ENCODE peak calls at places on chromosome 22, in ten cellular contexts. U is pancreas, B is BJ, V is GM12865, L is astrocyte of the spinal cord, N is uterus, R is heart left ventricle, O is right lobe of liver, K is SK-N-SH, J is lower leg skin. X is an unnamed sample.

GRCh38 chr22:25650834-25651233 is 86.4 kb downstream of the GRK3 start:
- DNase-seq in B (no peak), V (peak), N (no peak), K (no peak), R (no peak), L (no peak), U (no peak), J (no peak), O (no peak), X (no peak)

GRCh38 chr22:38311331-38311635 is 6.0 kb downstream of the CSNK1E start:
- DNase-seq in K (no peak), J (no peak), R (no peak), B (no peak), U (no peak), V (peak), O (no peak), N (no peak), L (no peak), X (no peak)

GRCh38 chr22:44455963-44456358 is 42.1 kb downstream of the RTL6 start:
- DNase-seq in J (no peak), U (no peak), R (no peak), L (no peak), N (no peak), K (no peak), B (no peak), O (no peak), V (no peak), X (no peak)

GRCh38 chr22:47192106-47192650 is 429.7 kb downstream of the TBC1D22A start:
- DNase-seq in J (no peak), V (no peak), B (no peak), N (no peak), L (no peak), U (no peak), O (no peak), R (no peak), K (no peak), X (peak)

GRCh38 chr22:29815580-29815979 is 22.5 kb downstream of the ASCC2 start:
- DNase-seq in J (no peak), N (no peak), V (no peak), K (no peak), L (no peak), R (no peak), B (no peak), U (no peak), O (no peak), X (no peak)

GRCh38 chr22:44723801-44724200 is 21.8 kb downstream of the PRR5 start:
- DNase-seq in N (no peak), U (no peak), R (no peak), J (no peak), K (peak), B (no peak), O (no peak), V (peak), L (no peak), X (no peak)

GRCh38 chr22:50304528-50305392 is 2.7 kb downstream of the PLXNB2 start:
- DNase-seq in R (no peak), U (peak), J (no peak), B (no peak), V (no peak), K (no peak), L (peak), O (no peak), N (no peak), X (no peak)

GRCh38 chr22:26558246-26558895 is 31.6 kb downstream of the TPST2 start:
- DNase-seq in O (peak), L (peak), J (no peak), K (no peak), V (no peak), R (no peak), U (no peak), B (no peak), N (no peak), X (no peak)

GRCh38 chr22:44309137-44309536 is 3.6 kb downstream of the SHISAL1 start:
- DNase-seq in N (peak), L (peak), V (peak), U (peak), B (peak), O (no peak), K (no peak), J (peak), R (peak), X (no peak)

GRCh38 chr22:46272762-46273431 is 5.1 kb downstream of the TTC38 start:
- DNase-seq in V (no peak), R (no peak), L (no peak), U (no peak), J (no peak), B (no peak), O (no peak), N (no peak), K (no peak), X (no peak)

GRCh38 chr22:48432721-48433518 is 1394.8 kb downstream of the BRD1 start:
- DNase-seq in N (no peak), J (no peak), O (peak), U (no peak), R (no peak), B (no peak), L (no peak), K (no peak), V (no peak), X (peak)

GRCh38 chr22:29260031-29260560 is 7.7 kb downstream of the RHBDD3 start:
- DNase-seq in J (no peak), L (no peak), O (peak), V (no peak), K (peak), N (no peak), R (no peak), B (no peak), U (no peak), X (no peak)

GRCh38 chr22:37464181-37464580 is 22.0 kb downstream of the MFNG start:
- DNase-seq in U (no peak), L (no peak), K (peak), B (no peak), R (no peak), V (peak), J (no peak), N (no peak), O (no peak), X (no peak)

GRCh38 chr22:31537019-31537535 is 40.7 kb downstream of the SFI1 start:
- DNase-seq in B (no peak), K (no peak), J (no peak), L (no peak), U (no peak), N (no peak), R (no peak), V (peak), O (no peak), X (no peak)

GRCh38 chr22:49289822-49290221 is 537.9 kb downstream of the BRD1 start:
- DNase-seq in O (no peak), R (no peak), U (no peak), J (no peak), N (no peak), B (no peak), V (no peak), K (no peak), L (no peak), X (no peak)

GRCh38 chr22:45442120-45442519 is 28.6 kb downstream of the RIBC2 start:
- DNase-seq in N (no peak), V (no peak), U (no peak), O (no peak), L (no peak), R (no peak), B (no peak), J (no peak), K (no peak), X (no peak)

GRCh38 chr22:45968751-45969413 is 8.1 kb downstream of the WNT7B start:
- DNase-seq in L (peak), K (peak), O (no peak), N (no peak), V (no peak), U (no peak), R (no peak), B (no peak), J (no peak), X (peak)

GRCh38 chr22:20571531-20572007 is 64.2 kb downstream of the MED15 start:
- DNase-seq in B (no peak), L (no peak), K (peak), U (peak), J (no peak), R (no peak), N (peak), O (peak), V (peak), X (peak)

GRCh38 chr22:45425531-45426265 is 12.2 kb downstream of the RIBC2 start:
- DNase-seq in V (no peak), R (no peak), O (peak), L (no peak), N (no peak), K (no peak), B (no peak), J (no peak), U (no peak), X (no peak)

GRCh38 chr22:46738961-46739870 is 1.2 kb upstream of the CERK start:
- DNase-seq in L (peak), J (peak), V (peak), N (no peak), O (no peak), R (peak), K (no peak), U (no peak), B (no peak), X (peak)

GRCh38 chr22:37753746-37754145 is 54.0 kb upstream of the GCAT start:
- DNase-seq in K (no peak), V (no peak), N (no peak), B (no peak), L (no peak), J (no peak), R (peak), O (no peak), U (no peak), X (no peak)

GRCh38 chr22:47290706-47291430 is 528.4 kb downstream of the TBC1D22A start:
- DNase-seq in N (peak), L (no peak), R (no peak), J (no peak), O (no peak), U (peak), V (no peak), B (no peak), K (no peak), X (peak)

GRCh38 chr22:43884600-43885318 is 7.1 kb downstream of the PNPLA5 start:
- DNase-seq in J (no peak), N (no peak), B (no peak), R (peak), V (peak), K (peak), O (no peak), L (peak), U (no peak), X (peak)

GRCh38 chr22:44392446-44392921 is 79.7 kb upstream of the SHISAL1 start:
- DNase-seq in V (no peak), B (no peak), R (no peak), N (peak), O (peak), J (no peak), U (peak), L (no peak), K (no peak), X (peak)

GRCh38 chr22:30754521-30754920 is 59.8 kb downstream of the OSBP2 start:
- DNase-seq in O (peak), L (no peak), U (peak), R (no peak), V (no peak), J (no peak), K (no peak), B (no peak), N (no peak), X (no peak)

GRCh38 chr22:41799486-41800347 is 762 bp upstream of the CCDC134 start:
- DNase-seq in L (peak), V (no peak), R (peak), B (no peak), U (peak), K (peak), J (peak), N (peak), O (peak), X (peak)

GRCh38 chr22:30856699-30857098 is 111.9 kb downstream of the MORC2 start:
- DNase-seq in L (no peak), O (no peak), R (no peak), J (no peak), N (no peak), U (no peak), V (no peak), B (no peak), K (no peak), X (peak)

GRCh38 chr22:46078241-46079092 is 71.9 kb upstream of the PPARA start:
- DNase-seq in N (peak), L (no peak), J (peak), K (peak), U (peak), R (peak), B (no peak), V (no peak), O (peak), X (peak)

GRCh38 chr22:20238567-20239062 is 29.5 kb downstream of the RTN4R start:
- DNase-seq in R (peak), O (peak), J (no peak), B (no peak), L (no peak), V (peak), U (no peak), K (peak), N (peak), X (peak)

GRCh38 chr22:46849951-46850350 is 87.5 kb downstream of the TBC1D22A start:
- DNase-seq in V (no peak), L (no peak), B (no peak), O (no peak), U (no peak), R (no peak), J (no peak), K (no peak), N (no peak), X (no peak)

GRCh38 chr22:40276877-40277823 is 69.2 kb upstream of the ADSL start:
- DNase-seq in U (no peak), B (no peak), O (no peak), L (peak), N (no peak), K (no peak), J (peak), R (peak), V (no peak), X (no peak)
- H3K4me3 ChIP-seq in U (peak), B (no peak), O (peak), L (peak), N (peak), K (peak), J (no peak), R (peak), V (peak), X (no peak)

GRCh38 chr22:39458443-39459083 is 1.8 kb downstream of the MGAT3 start:
- DNase-seq in L (no peak), N (no peak), O (no peak), U (no peak), V (no peak), K (no peak), J (no peak), R (no peak), B (no peak), X (no peak)
- H3K4me3 ChIP-seq in L (no peak), N (peak), O (no peak), U (no peak), V (peak), K (peak), J (no peak), R (peak), B (no peak), X (peak)

GRCh38 chr22:28180804-28181203 is 261.7 kb upstream of the PITPNB start:
- DNase-seq in O (no peak), R (no peak), U (no peak), V (no peak), N (no peak), B (no peak), J (no peak), L (no peak), K (no peak), X (no peak)

GRCh38 chr22:28179392-28179791 is 260.3 kb upstream of the PITPNB start:
- DNase-seq in V (no peak), L (no peak), B (no peak), U (no peak), R (no peak), N (no peak), O (no peak), K (no peak), J (no peak), X (no peak)

GRCh38 chr22:28183078-28183870 is 264.2 kb upstream of the PITPNB start:
- DNase-seq in B (no peak), K (no peak), V (no peak), O (no peak), N (no peak), J (no peak), R (no peak), U (no peak), L (no peak), X (no peak)

GRCh38 chr22:28185130-28185529 is 266.1 kb upstream of the PITPNB start:
- DNase-seq in U (no peak), L (no peak), B (no peak), O (no peak), V (no peak), J (no peak), R (no peak), K (no peak), N (no peak), X (no peak)

GRCh38 chr22:28181332-28181731 is 262.3 kb upstream of the PITPNB start:
- DNase-seq in R (no peak), B (no peak), U (no peak), J (no peak), K (no peak), L (no peak), N (no peak), V (no peak), O (no peak), X (no peak)
- H3K4me3 ChIP-seq in R (no peak), B (no peak), U (no peak), J (no peak), K (no peak), L (no peak), N (no peak), V (no peak), O (no peak), X (no peak)

GRCh38 chr22:23219787-23220484 is 39.6 kb downstream of the BCR start:
- DNase-seq in R (peak), J (no peak), O (no peak), N (no peak), K (no peak), L (peak), U (peak), B (no peak), V (peak), X (no peak)
- H3K4me3 ChIP-seq in R (no peak), J (no peak), O (no peak), N (no peak), K (no peak), L (no peak), U (no peak), B (no peak), V (no peak), X (no peak)

DNA sequence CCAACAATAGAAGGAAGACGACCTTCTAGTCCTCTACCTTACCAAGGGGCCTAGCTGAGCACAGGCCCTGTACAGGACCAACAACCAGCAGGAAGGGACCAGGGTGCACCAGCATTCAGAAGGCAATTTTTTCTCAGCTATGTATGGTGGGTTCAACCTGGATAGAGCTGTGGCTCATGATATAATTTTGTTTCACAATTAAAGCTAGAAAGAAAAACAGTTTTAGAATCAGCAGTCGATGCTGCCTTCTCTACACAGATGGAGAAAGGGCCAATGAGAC is 3.7 kb downstream of the DGCR2 start:
- DNase-seq in V (no peak), L (no peak), J (no peak), U (no peak), R (no peak), B (no peak), O (no peak), N (no peak), K (no peak), X (no peak)
- H3K4me3 ChIP-seq in V (no peak), L (no peak), J (no peak), U (no peak), R (no peak), B (no peak), O (no peak), N (no peak), K (no peak), X (no peak)

DNA sequence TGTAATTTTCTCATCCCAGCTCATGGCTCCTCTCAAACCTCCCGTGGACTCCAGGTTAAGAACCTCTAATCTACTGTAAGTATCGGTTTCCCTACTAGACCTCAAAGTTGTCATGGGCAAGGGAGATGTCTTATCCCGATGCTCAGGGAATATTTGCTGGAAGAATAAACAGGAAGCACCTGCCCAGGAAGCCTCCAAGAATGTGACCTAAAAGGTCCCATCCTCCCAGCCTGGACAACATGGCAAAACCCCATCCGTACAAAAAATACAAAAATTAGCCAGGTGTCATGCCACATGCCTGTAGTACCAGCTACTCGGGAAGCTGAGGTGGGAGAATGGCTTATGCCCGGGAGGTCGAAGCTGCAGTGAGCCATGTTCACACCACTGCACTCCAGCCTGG is 62.4 kb downstream of the APOL1 start:
- DNase-seq in O (no peak), U (no peak), V (no peak), L (no peak), R (no peak), N (no peak), J (no peak), B (no peak), K (no peak), X (no peak)
- H3K4me3 ChIP-seq in O (no peak), U (no peak), V (no peak), L (no peak), R (no peak), N (no peak), J (no peak), B (no peak), K (no peak), X (no peak)

GRCh38 chr22:32801001-32801435 is 487 bp upstream of the TIMP3 start:
- DNase-seq in O (no peak), R (no peak), K (no peak), U (no peak), L (no peak), J (no peak), B (no peak), N (no peak), V (no peak), X (no peak)
- H3K4me3 ChIP-seq in O (peak), R (peak), K (peak), U (peak), L (peak), J (no peak), B (peak), N (peak), V (no peak), X (peak)

X was measured in H7.